ENCODE peak calls at places on chromosome 1, in four cellular contexts. U is ovary, X is heart left ventricle, I is spleen. D is an unnamed sample. For H3K4me1, the result is how much of the 10 kb centered on the place peaks cover.

GRCh38 chr1:91282695-91283420 is 121.8 kb downstream of the HFM1 start:
- DNase-seq in U (peak), X (no peak), I (no peak), D (peak)

GRCh38 chr1:27504588-27505419 is 14.8 kb upstream of the WASF2 start:
- DNase-seq in U (peak), X (peak), I (peak), D (peak)

GRCh38 chr1:116466810-116467557 is 93.9 kb downstream of the ATP1A1 start:
- DNase-seq in U (no peak), X (no peak), I (no peak), D (no peak)

GRCh38 chr1:40107290-40107959 is 10.4 kb upstream of the PPT1 start:
- DNase-seq in U (no peak), X (no peak), I (no peak), D (no peak)

GRCh38 chr1:5991784-5992033 is 516 bp downstream of the NPHP4 start:
- DNase-seq in U (no peak), X (peak), I (no peak), D (peak)

GRCh38 chr1:53481456-53481855 is 22.3 kb downstream of the DMRTB1 start:
- DNase-seq in U (no peak), X (no peak), I (no peak), D (no peak)

GRCh38 chr1:21326861-21327344 is 36.6 kb upstream of the ECE1 start:
- DNase-seq in U (no peak), X (peak), I (no peak), D (no peak)

GRCh38 chr1:1035291-1035931 is 15.5 kb downstream of the AGRN start:
- DNase-seq in U (no peak), X (no peak), I (no peak), D (no peak)

GRCh38 chr1:246508897-246509688 is 2.0 kb upstream of the SMYD3 start:
- DNase-seq in U (no peak), X (no peak), I (no peak), D (no peak)

GRCh38 chr1:22332166-22332717 is 119.4 kb upstream of the ZBTB40 start:
- DNase-seq in U (no peak), X (no peak), I (peak), D (no peak)

DNA sequence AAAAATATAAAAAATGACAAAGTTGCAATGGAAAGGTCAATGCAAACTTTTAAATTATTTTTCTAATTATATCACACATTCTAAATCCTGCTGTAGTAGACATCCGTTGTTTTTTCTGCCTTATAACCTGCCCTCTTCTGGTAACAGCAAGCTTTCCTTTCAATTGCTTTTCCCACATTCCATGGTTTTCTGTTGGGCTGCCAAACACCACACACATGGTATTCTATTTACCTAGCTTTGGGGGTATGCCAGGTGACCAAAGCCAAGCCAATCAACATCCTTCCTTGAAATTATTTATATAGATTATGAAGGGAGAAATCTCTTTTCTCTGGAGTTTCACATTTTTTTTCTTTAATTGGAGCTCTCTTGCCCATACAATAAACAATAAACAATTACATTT is 3.4 kb upstream of the LAMC1 start:
- DNase-seq in U (peak), X (no peak), I (no peak), D (no peak)
- TF ChIP-seq CTCF in U (no peak), X (no peak), I (no peak), D (no peak)

DNA sequence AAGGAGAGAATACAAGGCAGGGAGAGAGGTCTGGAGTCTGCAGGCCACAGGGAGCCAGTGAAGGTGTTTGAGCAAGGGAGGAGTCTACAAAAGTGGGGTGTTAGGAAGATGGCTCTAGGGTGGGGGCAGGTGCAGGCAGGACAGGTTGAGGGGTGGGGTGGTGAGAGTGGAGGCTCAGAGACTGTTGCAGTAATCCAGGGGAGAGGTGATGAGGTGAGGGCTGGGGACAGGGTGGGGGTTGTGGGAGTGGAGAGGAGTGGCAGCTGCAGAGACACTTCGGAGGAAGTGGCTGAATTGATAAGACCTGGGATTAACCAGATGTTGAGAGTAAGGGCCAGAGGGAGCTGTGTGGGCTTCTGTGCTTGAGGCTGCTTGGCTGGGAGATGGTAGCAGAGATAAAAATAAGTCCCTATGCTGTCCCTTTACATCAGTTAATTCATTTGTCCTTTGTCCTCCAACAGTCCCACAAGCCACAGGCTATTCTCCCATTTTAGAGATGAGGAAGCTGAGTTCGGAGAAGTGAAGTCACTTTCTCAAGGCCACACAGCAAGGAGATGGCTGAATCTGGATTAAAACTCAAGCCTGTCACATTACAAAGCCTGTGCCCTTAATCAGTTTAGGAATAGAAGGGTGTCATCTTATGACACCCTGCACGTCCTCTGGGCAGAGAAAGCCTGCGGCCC is 54.8 kb upstream of the SYNC start:
- DNase-seq in U (no peak), X (no peak), I (no peak), D (no peak)
- TF ChIP-seq POLR2A in U (no peak), X (no peak), I (no peak), D (no peak)

GRCh38 chr1:65510961-65511360 is 90.5 kb downstream of the LEPR start:
- DNase-seq in U (no peak), X (no peak), I (no peak), D (no peak)

GRCh38 chr1:65504263-65504662 is 83.8 kb downstream of the LEPR start:
- DNase-seq in U (no peak), X (no peak), I (no peak), D (no peak)

GRCh38 chr1:65505547-65506325 is 85.3 kb downstream of the LEPR start:
- DNase-seq in U (peak), X (no peak), I (no peak), D (peak)

GRCh38 chr1:65509912-65510680 is 89.6 kb downstream of the LEPR start:
- DNase-seq in U (no peak), X (no peak), I (no peak), D (no peak)

GRCh38 chr1:65508051-65508450 is 87.6 kb downstream of the LEPR start:
- DNase-seq in U (no peak), X (no peak), I (no peak), D (no peak)
- H3K4me1 ChIP-seq in U (under half), X (under half), I (under half), D (under half)

DNA sequence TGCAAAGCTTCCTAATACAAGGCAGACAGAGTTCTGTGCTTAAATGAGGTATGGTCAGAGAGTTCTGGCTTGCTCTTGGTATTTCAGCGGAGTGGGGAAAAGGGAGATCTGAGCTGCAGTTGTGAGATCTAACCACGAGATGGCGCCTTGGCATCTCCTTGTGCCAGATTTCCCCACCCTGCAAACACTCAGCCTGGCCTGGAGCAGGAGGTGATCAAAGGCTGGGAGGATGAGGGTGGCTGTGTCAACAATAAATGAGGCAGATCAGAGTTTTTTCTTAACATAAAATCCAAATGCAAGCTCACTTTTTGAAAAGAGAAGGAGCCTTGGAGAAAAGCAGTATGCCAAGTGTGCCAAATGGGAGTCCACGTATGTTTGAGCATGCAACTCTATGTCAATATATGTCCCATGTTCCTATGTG is 4.1 kb upstream of the TFAP2E start:
- DNase-seq in U (no peak), X (no peak), I (peak), D (peak)
- TF ChIP-seq CTCF in U (no peak), X (peak), I (peak), D (peak)

GRCh38 chr1:203304391-203304918 is 864 bp upstream of the BTG2 start:
- DNase-seq in U (peak), X (no peak), I (no peak), D (no peak)

GRCh38 chr1:203306089-203306969 is 1.0 kb downstream of the BTG2 start:
- DNase-seq in U (peak), X (peak), I (peak), D (peak)

GRCh38 chr1:203306970-203307541 is 1.7 kb downstream of the BTG2 start:
- DNase-seq in U (peak), X (peak), I (peak), D (no peak)

GRCh38 chr1:203305809-203306088 is 430 bp downstream of the BTG2 start:
- DNase-seq in U (no peak), X (peak), I (no peak), D (no peak)

GRCh38 chr1:203304919-203305808 is at the start of gene BTG2:
- DNase-seq in U (peak), X (peak), I (peak), D (peak)
- TF ChIP-seq POLR2A in U (peak), X (peak), I (peak), D (peak)

DNA sequence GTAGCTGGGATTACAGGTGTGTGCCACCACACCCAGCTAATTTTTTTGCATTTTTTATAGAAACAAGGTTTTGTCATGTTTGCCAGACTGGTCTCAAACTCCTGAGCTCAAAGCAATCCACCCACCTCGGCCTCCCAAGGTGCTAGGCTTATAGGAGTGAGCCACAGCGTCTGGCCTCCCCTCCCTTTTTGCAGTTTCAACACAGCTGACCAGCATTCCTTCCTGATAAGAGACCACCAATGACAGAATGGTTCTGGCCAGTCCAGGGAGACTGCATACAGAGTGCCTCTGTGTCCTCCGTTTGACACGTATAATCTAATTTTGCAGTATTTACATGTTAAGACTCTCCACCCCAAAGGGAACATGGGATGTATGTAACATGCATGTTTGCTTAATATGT is 46.4 kb upstream of the CACHD1 start:
- DNase-seq in U (no peak), X (no peak), I (no peak), D (no peak)
- H3K4me1 ChIP-seq in U (under half), X (under half), I (under half), D (under half)

GRCh38 chr1:117818456-117818855 is 111.0 kb downstream of the GDAP2 start:
- DNase-seq in U (no peak), X (no peak), I (no peak), D (no peak)

GRCh38 chr1:117812868-117813511 is 116.4 kb downstream of the GDAP2 start:
- DNase-seq in U (no peak), X (no peak), I (no peak), D (no peak)

GRCh38 chr1:117815105-117815812 is 114.2 kb downstream of the GDAP2 start:
- DNase-seq in U (no peak), X (no peak), I (no peak), D (no peak)

GRCh38 chr1:117817629-117818028 is 111.8 kb downstream of the GDAP2 start:
- DNase-seq in U (no peak), X (no peak), I (no peak), D (no peak)

GRCh38 chr1:117815926-117816325 is 113.5 kb downstream of the GDAP2 start:
- DNase-seq in U (no peak), X (no peak), I (no peak), D (no peak)
- TF ChIP-seq CTCF in U (no peak), X (no peak), I (no peak), D (no peak)

GRCh38 chr1:31155216-31155806 is 84.4 kb downstream of the NKAIN1 start:
- DNase-seq in U (peak), X (peak), I (peak), D (peak)
- TF ChIP-seq POLR2A in U (no peak), X (no peak), I (no peak), D (no peak)

GRCh38 chr1:156657161-156657970 is 15.4 kb downstream of the BCAN start:
- DNase-seq in U (peak), X (peak), I (peak), D (peak)

GRCh38 chr1:156658496-156658895 is 16.6 kb downstream of the BCAN start:
- DNase-seq in U (peak), X (no peak), I (no peak), D (no peak)

GRCh38 chr1:156656779-156657160 is 14.9 kb downstream of the BCAN start:
- DNase-seq in U (no peak), X (no peak), I (no peak), D (no peak)

GRCh38 chr1:156658945-156659574 is 17.1 kb downstream of the BCAN start:
- DNase-seq in U (peak), X (no peak), I (no peak), D (no peak)

DNA sequence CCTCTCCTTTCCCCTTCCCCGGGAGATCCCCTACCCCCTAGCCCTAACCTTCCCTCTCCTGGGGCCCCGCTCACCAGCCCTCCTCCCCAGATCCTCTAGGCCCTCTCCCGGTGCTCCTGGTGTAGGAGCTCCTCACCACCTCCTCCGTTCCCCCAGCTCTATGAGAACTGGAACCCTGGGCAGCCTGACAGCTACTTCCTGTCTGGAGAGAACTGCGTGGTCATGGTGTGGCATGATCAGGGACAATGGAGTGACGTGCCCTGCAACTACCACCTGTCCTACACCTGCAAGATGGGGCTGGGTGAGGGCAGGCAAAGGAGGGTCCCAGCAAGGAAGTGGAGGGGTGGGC is 16.0 kb downstream of the BCAN start:
- DNase-seq in U (peak), X (no peak), I (no peak), D (no peak)
- H3K4me1 ChIP-seq in U (under half), X (half or more), I (half or more), D (half or more)